ENCODE peak calls at places on chromosome 2, in six cellular contexts. S is A549, B is uterus, U is tibial nerve, V is heart left ventricle, M is breast epithelium. I is an unnamed sample.

GRCh38 chr2:11024687-11025086 is 113.0 kb downstream of the KCNF1 start:
- DNase-seq in V (no peak), M (no peak), U (no peak), S (no peak), B (no peak), I (no peak)

GRCh38 chr2:232481322-232482140 is 6.1 kb downstream of the ECEL1 start:
- DNase-seq in B (no peak), U (no peak), M (peak; percentile 41), V (no peak), S (no peak), I (no peak)

GRCh38 chr2:85243101-85244072 is 84.4 kb downstream of the TGOLN2 start:
- DNase-seq in M (peak; percentile 60), B (no peak), V (peak; percentile 56), S (peak; percentile 73), U (peak; percentile 28), I (no peak)

GRCh38 chr2:11628675-11629074 is 41.3 kb downstream of the NTSR2 start:
- DNase-seq in U (no peak), B (no peak), S (no peak), V (no peak), M (no peak), I (no peak)

GRCh38 chr2:181643158-181643557 is 13.7 kb downstream of the CERKL start:
- DNase-seq in V (no peak), S (no peak), M (no peak), B (no peak), U (no peak), I (no peak)

GRCh38 chr2:168184896-168185513 is 62.4 kb downstream of the STK39 start:
- DNase-seq in U (no peak), V (no peak), M (no peak), B (no peak), S (no peak), I (no peak)

GRCh38 chr2:8544786-8545631 is 136.8 kb upstream of the ID2 start:
- DNase-seq in B (peak; percentile 84), V (peak; percentile 79), S (peak; percentile 43), U (no peak), M (no peak), I (peak; percentile 70)

GRCh38 chr2:30165617-30166016 is 18.8 kb downstream of the YPEL5 start:
- DNase-seq in B (no peak), M (no peak), S (no peak), V (no peak), U (no peak), I (no peak)

GRCh38 chr2:124978597-124978996 is 953.5 kb downstream of the CNTNAP5 start:
- DNase-seq in S (no peak), V (no peak), M (no peak), B (no peak), U (no peak), I (no peak)

GRCh38 chr2:195561205-195562032 is 95.6 kb upstream of the SLC39A10 start:
- DNase-seq in M (no peak), U (no peak), B (no peak), S (peak; percentile 36), V (no peak), I (no peak)

GRCh38 chr2:8520791-8521344 is 161.0 kb upstream of the ID2 start:
- DNase-seq in M (no peak), U (no peak), S (no peak), B (no peak), V (no peak), I (no peak)

GRCh38 chr2:9388102-9388735 is 35.1 kb downstream of the ITGB1BP1 start:
- DNase-seq in V (no peak), B (no peak), M (no peak), U (peak; percentile 8), S (no peak), I (no peak)

GRCh38 chr2:26122633-26123032 is 50.3 kb upstream of the GAREM2 start:
- DNase-seq in M (no peak), S (no peak), U (no peak), V (no peak), B (no peak), I (no peak)

GRCh38 chr2:150134223-150134858 is 353.1 kb downstream of the RND3 start:
- DNase-seq in S (no peak), U (no peak), B (no peak), V (no peak), M (no peak), I (no peak)

GRCh38 chr2:155218945-155219344 is 520.5 kb downstream of the KCNJ3 start:
- DNase-seq in M (no peak), U (no peak), S (no peak), B (no peak), V (no peak), I (no peak)

DNA sequence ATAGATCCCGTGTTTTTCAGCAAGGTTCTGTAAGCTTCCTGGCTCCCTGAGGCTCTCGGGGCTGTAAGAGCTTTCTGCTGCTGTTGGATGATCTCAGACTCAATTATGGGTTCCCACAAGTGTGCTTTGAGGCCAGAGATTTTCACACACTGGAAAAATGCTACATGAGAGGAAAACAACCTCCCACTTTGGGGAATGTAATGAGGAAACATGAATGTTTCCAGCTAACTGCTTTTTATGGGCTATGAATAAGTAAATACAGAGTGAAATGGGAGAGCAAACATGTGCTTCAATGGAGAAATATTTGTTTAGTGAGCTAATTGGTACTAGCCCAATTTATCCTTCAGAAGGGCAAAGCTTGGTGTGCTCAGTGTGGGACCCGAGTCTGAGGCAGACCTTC is 249.0 kb downstream of the RDH14 start:
- DNase-seq in V (no peak), S (no peak), U (no peak), B (no peak), M (no peak), I (no peak)
- TF ChIP-seq POLR2A in V (no peak), S (no peak), U (no peak), B (no peak), M (no peak), I (no peak)

GRCh38 chr2:174969091-174969734 is 36.0 kb downstream of the CHN1 start:
- DNase-seq in B (no peak), M (no peak), U (no peak), S (no peak), V (no peak), I (no peak)
- TF ChIP-seq POLR2A in B (no peak), M (no peak), U (no peak), S (no peak), V (no peak), I (no peak)

GRCh38 chr2:148021059-148021985 is at the start of gene MBD5:
- DNase-seq in U (no peak), V (peak; percentile 24), M (peak; percentile 51), B (no peak), S (peak; percentile 6), I (peak; percentile 11)
- TF ChIP-seq POLR2A in U (no peak), V (no peak), M (no peak), B (no peak), S (peak; percentile 32), I (no peak)

GRCh38 chr2:207254526-207255464 is 89.0 kb upstream of the KLF7 start:
- DNase-seq in U (no peak), V (peak; percentile 19), S (no peak), M (no peak), B (no peak), I (no peak)
- TF ChIP-seq POLR2A in U (no peak), V (no peak), S (no peak), M (no peak), B (no peak), I (no peak)

GRCh38 chr2:120251863-120252206 is 817 bp upstream of the RALB start:
- DNase-seq in M (no peak), V (no peak), U (no peak), S (no peak), B (no peak), I (no peak)

GRCh38 chr2:120251077-120251476 is 1.6 kb upstream of the RALB start:
- DNase-seq in S (no peak), V (no peak), M (no peak), B (no peak), U (no peak), I (no peak)

GRCh38 chr2:120252207-120253020 is at the start of gene RALB:
- DNase-seq in U (peak; percentile 99), S (peak; percentile 96), V (peak; percentile 100), M (peak; percentile 99), B (peak; percentile 99), I (peak; percentile 99)

GRCh38 chr2:120254178-120254577 is 1.5 kb downstream of the RALB start:
- DNase-seq in M (no peak), S (no peak), V (no peak), U (no peak), B (no peak), I (no peak)

GRCh38 chr2:120253021-120253882 is 600 bp downstream of the RALB start:
- DNase-seq in U (peak; percentile 70), S (peak; percentile 64), B (peak; percentile 78), V (peak; percentile 89), M (peak; percentile 79), I (no peak)
- TF ChIP-seq POLR2A in U (no peak), S (no peak), B (peak; percentile 55), V (no peak), M (no peak), I (no peak)

GRCh38 chr2:20578895-20579825 is 71.7 kb downstream of the HS1BP3 start:
- DNase-seq in M (peak; percentile 74), U (peak; percentile 75), B (peak; percentile 85), S (peak; percentile 89), V (peak; percentile 91), I (peak; percentile 52)
- TF ChIP-seq POLR2A in M (no peak), U (no peak), B (no peak), S (no peak), V (no peak), I (no peak)

GRCh38 chr2:173513117-173513516 is 158.4 kb downstream of the CDCA7 start:
- DNase-seq in V (no peak), B (no peak), S (no peak), M (no peak), U (no peak), I (no peak)
- TF ChIP-seq POLR2A in V (no peak), B (no peak), S (no peak), M (no peak), U (no peak), I (no peak)

GRCh38 chr2:241636983-241637232 is at the start of gene THAP4:
- DNase-seq in U (no peak), V (peak; percentile 69), B (no peak), S (no peak), M (no peak), I (peak; percentile 81)
- TF ChIP-seq POLR2A in U (no peak), V (no peak), B (peak; percentile 26), S (peak; percentile 64), M (no peak), I (no peak)